ENCODE peak calls at places on chromosome 1, in eight cellular contexts. H, W, B, O, A, F, M and Y are unnamed samples.

GRCh38 chr1:3690282-3691065 is 38.2 kb downstream of the TP73 start:
- DNase-seq in H (no peak), W (peak; percentile 94), B (no peak), O (no peak), A (no peak), F (no peak), M (no peak), Y (no peak)

GRCh38 chr1:29809446-29810120 is 573.3 kb downstream of the PTPRU start:
- DNase-seq in H (no peak), W (no peak), B (no peak), O (no peak), A (no peak), F (peak; percentile 48), M (no peak), Y (no peak)

GRCh38 chr1:30321996-30322858 is 401.2 kb downstream of the MATN1 start:
- DNase-seq in H (no peak), W (no peak), B (no peak), O (no peak), A (no peak), F (peak; percentile 59), M (no peak), Y (no peak)

GRCh38 chr1:65393345-65393744 is 27.1 kb upstream of the LEPR start:
- DNase-seq in H (peak; percentile 26), W (peak; percentile 39), B (no peak), O (peak; percentile 42), A (no peak), F (no peak), M (no peak), Y (peak; percentile 39)

GRCh38 chr1:22592051-22592450 is 28.8 kb downstream of the EPHA8 start:
- DNase-seq in H (no peak), W (no peak), B (no peak), O (no peak), A (no peak), F (no peak), M (no peak), Y (no peak)

GRCh38 chr1:167683641-167684502 is 37.9 kb upstream of the MPZL1 start:
- DNase-seq in H (no peak), W (no peak), B (no peak), O (no peak), A (no peak), F (no peak), M (peak; percentile 57), Y (no peak)

GRCh38 chr1:1752671-1753606 is 25.3 kb downstream of the NADK start:
- DNase-seq in H (no peak), W (no peak), B (no peak), O (no peak), A (no peak), F (no peak), M (no peak), Y (no peak)

GRCh38 chr1:87242445-87243185 is 86.1 kb upstream of the LMO4 start:
- DNase-seq in H (no peak), W (no peak), B (no peak), O (no peak), A (no peak), F (no peak), M (no peak), Y (no peak)